ENCODE peak calls at places on chromosomes 7 and 10, in eight cellular contexts. L is T-helper 2 cell; W is HCT116; J is fibroblast of pulmonary artery; B is activated CD8-positive, alpha-beta memory T cell treated with anti-CD3 and anti-CD28 coated beads, Interleukin-2, amount 10 ng/mL, durations not matched to agents 7 days and 5 days; C is effector CD4-positive, alpha-beta T cell; X is T-helper 17 cell; M is hippocampal formation. Q is an unnamed sample.

GRCh38 chr10:36172054-36172531 is 530.0 kb upstream of the FZD8 start:
- DNase-seq in L (no peak), W (no peak), J (peak; percentile 77), B (no peak), C (no peak), X (no peak), M (no peak), Q (peak; percentile 50)

GRCh38 chr10:24239289-24239688 is 30.4 kb downstream of the KIAA1217 start:
- DNase-seq in L (no peak), W (no peak), J (no peak), B (no peak), C (no peak), X (no peak), M (no peak), Q (no peak)

GRCh38 chr10:16787361-16787791 is 29.8 kb downstream of the RSU1 start:
- DNase-seq in L (peak; percentile 41), W (no peak), J (no peak), B (peak; percentile 77), C (peak; percentile 61), X (peak; percentile 59), M (no peak), Q (no peak)

GRCh38 chr7:73830872-73831655 is at the start of gene CLDN4:
- DNase-seq in L (no peak), W (peak; percentile 93), J (no peak), B (no peak), C (no peak), X (no peak), M (no peak), Q (no peak)

GRCh38 chr7:3301831-3302618 is 973 bp downstream of the SDK1 start:
- DNase-seq in L (no peak), W (no peak), J (peak; percentile 43), B (no peak), C (no peak), X (no peak), M (no peak), Q (peak; percentile 9)

GRCh38 chr7:102426268-102427031 is 6.9 kb upstream of the ORAI2 start:
- DNase-seq in L (peak; percentile 61), W (no peak), J (no peak), B (peak; percentile 88), C (peak; percentile 49), X (peak; percentile 49), M (no peak), Q (no peak)

GRCh38 chr10:11472158-11472753 is 139.2 kb downstream of the USP6NL start:
- DNase-seq in L (peak; percentile 53), W (peak; percentile 37), J (peak; percentile 65), B (peak; percentile 78), C (peak; percentile 49), X (peak; percentile 46), M (peak; percentile 58), Q (peak; percentile 17)

GRCh38 chr7:99607548-99607947 is 9.2 kb upstream of the ZSCAN25 start:
- DNase-seq in L (no peak), W (no peak), J (no peak), B (no peak), C (no peak), X (no peak), M (no peak), Q (no peak)